ENCODE peak calls at places on chromosomes 5 and 9, in four cellular contexts. R is cardiac fibroblast, C is transverse colon, A is AG09319. O is an unnamed sample.
A peak's percentile ranks its signal among the peaks of the same experiment; 100 is the strongest.

GRCh38 chr5:39948867-39949468 is 524.2 kb upstream of the DAB2 start:
- DNase-seq in R (peak; percentile 83), C (peak; percentile 53), A (peak; percentile 44), O (peak; percentile 41)

GRCh38 chr9:129697111-129697955 is 31.9 kb downstream of the PRRX2 start:
- DNase-seq in R (peak; percentile 71), C (peak; percentile 15), A (no peak), O (no peak)

GRCh38 chr5:140802781-140803271 is 2.0 kb downstream of the PCDHA3 start:
- DNase-seq in R (no peak), C (no peak), A (no peak), O (no peak)

GRCh38 chr5:115589043-115589442 is 13.2 kb downstream of the TICAM2 start:
- DNase-seq in R (peak; percentile 34), C (no peak), A (no peak), O (no peak)

GRCh38 chr9:87716141-87716540 is 9.8 kb upstream of the CTSL start:
- DNase-seq in R (peak; percentile 38), C (no peak), A (no peak), O (no peak)

GRCh38 chr5:147507480-147508126 is 2.3 kb downstream of the DPYSL3 start:
- DNase-seq in R (peak; percentile 68), C (peak; percentile 9), A (no peak), O (no peak)

GRCh38 chr9:133405508-133406009 is 12.3 kb downstream of the REXO4 start:
- DNase-seq in R (peak; percentile 58), C (no peak), A (peak; percentile 7), O (no peak)

GRCh38 chr5:58543723-58544122 is 39.2 kb upstream of the RAB3C start:
- DNase-seq in R (no peak), C (no peak), A (no peak), O (no peak)

GRCh38 chr9:101455656-101456235 is 20.2 kb upstream of the ALDOB start:
- DNase-seq in R (peak; percentile 13), C (no peak), A (no peak), O (no peak)

GRCh38 chr9:124312290-124313265 is 54.8 kb downstream of the NEK6 start:
- DNase-seq in R (no peak), C (no peak), A (no peak), O (no peak)

GRCh38 chr5:133809801-133810200 is 158.6 kb downstream of the C5orf15 start:
- DNase-seq in R (no peak), C (no peak), A (no peak), O (no peak)

GRCh38 chr9:109811876-109812275 is 31.9 kb downstream of the PALM2AKAP2 start:
- DNase-seq in R (no peak), C (no peak), A (no peak), O (no peak)

GRCh38 chr5:164306662-164307061 is 801.2 kb downstream of the MAT2B start:
- DNase-seq in R (peak; percentile 45), C (no peak), A (no peak), O (no peak)

GRCh38 chr5:103866169-103866568 is 303.6 kb upstream of the NUDT12 start:
- DNase-seq in R (no peak), C (no peak), A (no peak), O (no peak)

GRCh38 chr5:156850206-156850751 is at the start of gene PPP1R2B:
- DNase-seq in R (no peak), C (no peak), A (no peak), O (no peak)

GRCh38 chr5:12780536-12780935 is 876.3 kb upstream of the CTNND2 start:
- DNase-seq in R (no peak), C (no peak), A (no peak), O (no peak)

GRCh38 chr5:144882739-144883283 is 712.1 kb downstream of the KCTD16 start:
- DNase-seq in R (no peak), C (no peak), A (no peak), O (no peak)

GRCh38 chr9:18855636-18856035 is 177.4 kb downstream of the SAXO1 start:
- DNase-seq in R (peak; percentile 68), C (no peak), A (no peak), O (no peak)

GRCh38 chr5:128494516-128494915 is 43.5 kb downstream of the FBN2 start:
- DNase-seq in R (no peak), C (no peak), A (no peak), O (no peak)

GRCh38 chr9:86655147-86655546 is 292.2 kb downstream of the GAS1 start:
- DNase-seq in R (no peak), C (no peak), A (no peak), O (no peak)
- TF ChIP-seq CTCF in R (no peak), C (no peak), A (no peak), O (no peak)

DNA sequence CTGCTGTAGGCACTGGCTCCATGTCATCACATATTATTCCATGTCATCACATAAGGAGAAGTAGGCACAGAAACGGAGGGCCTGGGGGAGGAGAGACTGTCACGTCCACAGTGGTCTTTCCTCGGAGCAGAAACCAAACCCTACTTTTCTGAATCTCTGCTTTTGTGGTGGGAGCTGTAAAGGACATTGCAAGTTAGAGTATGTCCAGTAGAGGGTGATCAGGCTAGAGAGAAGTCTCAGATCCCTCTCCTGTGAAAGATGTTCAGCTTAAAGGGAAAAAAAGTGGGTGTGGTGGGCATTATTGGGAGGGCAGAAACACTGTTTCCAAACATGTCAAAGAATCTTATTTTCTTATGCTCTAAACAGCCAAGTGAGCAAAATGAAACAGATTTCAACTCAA is 19.4 kb upstream of the FBP2 start:
- DNase-seq in R (no peak), C (no peak), A (no peak), O (no peak)
- TF ChIP-seq CTCF in R (no peak), C (no peak), A (no peak), O (peak; percentile 19)

DNA sequence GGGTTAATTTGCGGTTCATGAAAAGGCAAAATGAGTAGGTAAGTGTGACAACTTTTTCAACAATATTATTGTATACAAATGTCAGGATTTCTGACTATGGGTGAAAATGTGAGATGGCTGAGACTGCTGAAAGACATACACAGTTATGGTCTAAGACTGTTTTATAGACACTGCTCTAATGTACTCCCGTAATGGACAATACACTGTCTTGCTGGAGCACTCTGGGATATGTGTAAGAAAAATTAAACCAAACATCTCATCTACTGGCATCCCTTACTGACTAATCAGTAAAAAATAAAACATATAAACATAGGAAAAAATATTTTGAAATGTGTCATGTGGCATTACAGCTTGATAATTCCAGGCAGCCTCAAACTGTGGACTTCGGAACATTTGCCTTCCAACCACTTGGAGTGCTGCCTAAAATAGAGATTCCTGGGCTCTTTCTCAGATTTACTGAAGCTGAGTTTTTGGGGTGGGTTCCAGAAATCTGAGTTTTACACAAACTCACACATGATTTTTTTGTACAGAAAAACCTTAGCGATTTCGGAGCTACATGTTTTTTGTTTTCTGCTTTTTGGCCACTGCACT is 233.9 kb upstream of the TBCA start:
- DNase-seq in R (peak; percentile 92), C (no peak), A (peak; percentile 83), O (peak; percentile 72)
- TF ChIP-seq CTCF in R (peak; percentile 17), C (no peak), A (peak; percentile 5), O (no peak)

DNA sequence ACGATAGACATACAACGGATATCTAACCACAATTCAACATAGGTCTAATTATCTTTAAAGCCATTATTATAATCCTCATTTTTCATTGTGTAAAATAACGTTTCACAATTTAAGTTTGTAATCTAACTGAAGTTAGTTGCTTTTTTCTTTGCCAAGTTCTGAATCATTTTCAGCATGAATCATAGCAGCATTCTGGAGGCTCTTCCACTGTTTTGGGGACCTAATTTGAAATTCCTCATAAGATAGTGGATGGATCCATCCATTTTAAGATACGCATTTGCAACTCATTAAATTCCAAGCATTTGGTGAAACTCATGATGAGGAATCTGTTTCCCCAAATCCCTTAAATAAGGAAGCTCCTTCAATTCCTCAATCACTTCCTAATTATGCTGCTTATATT is 447.1 kb upstream of the CDH10 start:
- DNase-seq in R (no peak), C (no peak), A (no peak), O (no peak)
- TF ChIP-seq CTCF in R (no peak), C (no peak), A (no peak), O (no peak)

GRCh38 chr5:31329722-31330121 is 136.2 kb downstream of the CDH6 start:
- DNase-seq in R (no peak), C (no peak), A (no peak), O (no peak)

GRCh38 chr5:31334061-31334700 is 140.7 kb downstream of the CDH6 start:
- DNase-seq in R (no peak), C (no peak), A (no peak), O (no peak)

GRCh38 chr5:31333475-31333874 is 140.0 kb downstream of the CDH6 start:
- DNase-seq in R (no peak), C (no peak), A (no peak), O (no peak)

DNA sequence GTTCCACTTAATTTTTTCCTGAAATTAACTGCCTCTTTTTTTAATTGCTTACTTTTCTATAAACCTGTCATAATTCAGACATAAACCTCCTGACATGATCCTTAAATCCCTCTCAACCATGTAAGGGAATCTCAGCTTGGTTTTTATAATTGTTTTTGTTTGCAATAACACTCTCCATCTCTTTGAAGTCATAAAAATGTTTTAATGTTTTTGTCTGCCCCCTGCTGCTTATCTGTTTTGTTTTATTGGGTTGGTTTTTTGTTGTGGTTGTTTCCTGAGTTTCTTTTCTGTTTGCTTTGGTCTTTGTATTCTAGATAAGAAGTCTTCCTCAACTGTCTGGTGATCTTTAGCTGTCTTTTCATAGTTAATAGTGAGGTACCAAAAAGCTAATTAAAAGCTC is 142.0 kb downstream of the CDH6 start:
- DNase-seq in R (no peak), C (no peak), A (no peak), O (no peak)
- TF ChIP-seq CTCF in R (no peak), C (no peak), A (no peak), O (no peak)

DNA sequence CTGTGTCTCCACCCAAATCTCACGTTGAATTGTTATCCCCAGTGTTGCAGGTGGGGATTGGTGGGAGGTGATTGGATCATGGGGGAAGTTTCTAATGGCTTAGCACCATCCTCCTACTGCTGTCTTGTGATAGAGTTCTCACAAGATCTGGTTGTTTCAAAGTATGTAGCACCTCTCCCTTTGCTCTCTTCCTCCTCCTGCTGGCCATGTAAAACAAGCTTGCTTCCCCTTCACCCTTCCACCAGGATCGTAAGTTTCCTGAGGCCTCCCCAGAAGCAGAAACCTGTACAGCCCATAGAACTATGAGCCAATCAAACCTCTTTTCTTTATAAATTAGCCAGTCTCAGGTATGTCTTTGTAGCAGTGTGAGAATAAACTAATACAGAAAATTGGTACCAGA is 214.7 kb upstream of the C9orf72 start:
- DNase-seq in R (no peak), C (no peak), A (no peak), O (no peak)
- TF ChIP-seq CTCF in R (peak; percentile 47), C (no peak), A (no peak), O (no peak)

DNA sequence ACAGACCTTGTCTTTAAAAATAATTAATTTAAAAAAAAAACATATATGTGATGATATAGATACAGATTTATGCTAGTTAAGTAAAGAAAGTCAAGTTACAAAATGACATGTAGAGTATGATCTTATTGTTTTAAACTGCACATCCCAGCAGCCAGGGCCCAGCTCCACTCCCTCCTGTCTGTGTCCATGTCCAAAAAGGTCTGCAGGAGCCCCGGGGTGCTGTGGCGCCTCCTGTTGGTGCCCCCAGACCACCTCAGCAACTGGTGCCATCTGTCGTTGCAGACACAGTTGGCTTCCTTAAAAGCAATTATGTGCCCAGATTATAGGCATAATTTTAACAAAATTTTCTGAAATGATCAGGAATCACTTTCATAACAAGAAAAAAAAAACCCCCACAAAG is 33.3 kb downstream of the IPPK start:
- DNase-seq in R (no peak), C (no peak), A (no peak), O (no peak)
- TF ChIP-seq CTCF in R (peak; percentile 17), C (no peak), A (no peak), O (no peak)

GRCh38 chr5:149765932-149766331 is 35.8 kb downstream of the PPARGC1B start:
- DNase-seq in R (no peak), C (no peak), A (no peak), O (no peak)
- TF ChIP-seq CTCF in R (peak; percentile 28), C (peak; percentile 24), A (no peak), O (no peak)

GRCh38 chr5:120735076-120735475 is 271.0 kb downstream of the PRR16 start:
- DNase-seq in R (no peak), C (no peak), A (no peak), O (no peak)
- TF ChIP-seq CTCF in R (no peak), C (no peak), A (no peak), O (no peak)

O was measured in AG09309.